ENCODE peak calls at places on chromosome 19, in five cellular contexts. F, K, D, Q and I are unnamed samples.

GRCh38 chr19:2329162-2329505 is 650 bp downstream of the SPPL2B start:
- DNase-seq in F (no peak), K (no peak), D (no peak), Q (peak; percentile 32), I (no peak)

GRCh38 chr19:801861-802496 is 4.7 kb downstream of the PTBP1 start:
- DNase-seq in F (peak; percentile 80), K (peak; percentile 28), D (no peak), Q (no peak), I (no peak)

GRCh38 chr19:45906221-45906620 is 3.8 kb upstream of the MYPOP start:
- DNase-seq in F (peak; percentile 31), K (no peak), D (no peak), Q (no peak), I (peak; percentile 55)

GRCh38 chr19:48637948-48638830 is 1.0 kb upstream of the DBP start:
- DNase-seq in F (peak; percentile 96), K (peak; percentile 67), D (peak; percentile 72), Q (peak; percentile 90), I (peak; percentile 93)

GRCh38 chr19:31625056-31625455 is 275.8 kb upstream of the TSHZ3 start:
- DNase-seq in F (no peak), K (no peak), D (no peak), Q (no peak), I (no peak)

GRCh38 chr19:35592226-35592625 is 6.3 kb downstream of the PMIS2 start:
- DNase-seq in F (peak; percentile 16), K (no peak), D (no peak), Q (peak; percentile 36), I (peak; percentile 15)

GRCh38 chr19:33174186-33174585 is 19.9 kb upstream of the LRP3 start:
- DNase-seq in F (no peak), K (no peak), D (no peak), Q (no peak), I (no peak)

GRCh38 chr19:14746891-14747290 is 31.5 kb downstream of the ADGRE2 start:
- DNase-seq in F (no peak), K (no peak), D (no peak), Q (no peak), I (no peak)

GRCh38 chr19:1064661-1065605 is 2.0 kb upstream of the ARHGAP45 start:
- DNase-seq in F (peak; percentile 67), K (no peak), D (peak; percentile 45), Q (peak; percentile 72), I (peak; percentile 66)

GRCh38 chr19:38739440-38740251 is 4.6 kb downstream of the CAPN12 start:
- DNase-seq in F (no peak), K (peak; percentile 1), D (no peak), Q (no peak), I (no peak)

GRCh38 chr19:45578861-45579260 is 5.7 kb downstream of the OPA3 start:
- DNase-seq in F (no peak), K (no peak), D (no peak), Q (no peak), I (no peak)

GRCh38 chr19:49423278-49423984 is at the start of gene PTH2:
- DNase-seq in F (no peak), K (no peak), D (no peak), Q (no peak), I (no peak)

GRCh38 chr19:9932835-9933234 is 3.5 kb downstream of the OLFM2 start:
- DNase-seq in F (no peak), K (no peak), D (no peak), Q (no peak), I (no peak)

GRCh38 chr19:55257461-55258411 is 1.1 kb downstream of the PPP6R1 start:
- DNase-seq in F (no peak), K (no peak), D (no peak), Q (peak; percentile 59), I (peak; percentile 23)

GRCh38 chr19:3849092-3849491 is 19.7 kb downstream of the ZFR2 start:
- DNase-seq in F (no peak), K (no peak), D (peak; percentile 24), Q (peak; percentile 46), I (peak; percentile 13)

GRCh38 chr19:55576746-55577145 is 3.9 kb downstream of the ZNF579 start:
- DNase-seq in F (no peak), K (no peak), D (no peak), Q (no peak), I (no peak)

GRCh38 chr19:4654437-4655361 is 15.4 kb downstream of the TNFAIP8L1 start:
- DNase-seq in F (no peak), K (no peak), D (no peak), Q (no peak), I (no peak)

GRCh38 chr19:17340302-17340870 is 3.0 kb downstream of the GTPBP3 start:
- DNase-seq in F (no peak), K (no peak), D (no peak), Q (peak; percentile 82), I (no peak)

GRCh38 chr19:37942516-37942902 is 35.5 kb downstream of the SIPA1L3 start:
- DNase-seq in F (no peak), K (no peak), D (no peak), Q (no peak), I (no peak)

GRCh38 chr19:29548483-29549085 is 22.8 kb downstream of the VSTM2B start:
- DNase-seq in F (no peak), K (no peak), D (no peak), Q (no peak), I (no peak)

GRCh38 chr19:19006213-19006612 is 27.1 kb downstream of the SUGP2 start:
- DNase-seq in F (peak; percentile 24), K (no peak), D (no peak), Q (no peak), I (no peak)

GRCh38 chr19:41328157-41328817 is 18.3 kb downstream of the CCDC97 start:
- DNase-seq in F (peak; percentile 54), K (no peak), D (no peak), Q (peak; percentile 55), I (no peak)

GRCh38 chr19:52734340-52734892 is 428 bp downstream of the ZNF611 start:
- DNase-seq in F (peak; percentile 22), K (no peak), D (no peak), Q (no peak), I (peak; percentile 1)

GRCh38 chr19:35153701-35154534 is 617 bp upstream of the FXYD5 start:
- DNase-seq in F (peak; percentile 33), K (no peak), D (peak; percentile 51), Q (no peak), I (peak; percentile 48)

GRCh38 chr19:33562636-33563035 is 41.0 kb upstream of the PEPD start:
- DNase-seq in F (no peak), K (no peak), D (no peak), Q (no peak), I (no peak)

GRCh38 chr19:23512151-23512925 is 117.1 kb upstream of the ZNF91 start:
- DNase-seq in F (no peak), K (no peak), D (no peak), Q (no peak), I (no peak)

GRCh38 chr19:2474232-2475017 is 1.5 kb upstream of the GADD45B start:
- DNase-seq in F (peak; percentile 91), K (peak; percentile 82), D (peak; percentile 91), Q (peak; percentile 70), I (peak; percentile 76)

GRCh38 chr19:18160792-18161690 is 8.1 kb downstream of the PIK3R2 start:
- DNase-seq in F (peak; percentile 26), K (peak; percentile 94), D (peak; percentile 30), Q (peak; percentile 75), I (peak; percentile 47)